ENCODE peak calls at places on chromosome 1, in seven cellular contexts. One of them, this sample, is unnamed.

GRCh38 chr1:43530483-43531452 is at the start of gene PTPRF:
- DNase-seq in CD4-positive, CD25-positive, alpha-beta regulatory T cell: peak
- DNase-seq in fibroblast of lung: peak
- DNase-seq in HAP-1: peak
- DNase-seq in SK-N-SH: peak
- DNase-seq in AG10803: peak
- DNase-seq in body of pancreas: peak
- DNase-seq in this sample: peak

GRCh38 chr1:23791434-23792047 is 596 bp downstream of the LYPLA2 start:
- DNase-seq in SK-N-SH: peak
- DNase-seq in AG10803: no peak
- DNase-seq in body of pancreas: peak
- DNase-seq in fibroblast of lung: no peak
- DNase-seq in CD4-positive, CD25-positive, alpha-beta regulatory T cell: no peak
- DNase-seq in HAP-1: peak
- DNase-seq in this sample: no peak

GRCh38 chr1:154170547-154171221 is 15.8 kb upstream of the NUP210L start:
- DNase-seq in AG10803: no peak
- DNase-seq in HAP-1: no peak
- DNase-seq in fibroblast of lung: no peak
- DNase-seq in SK-N-SH: no peak
- DNase-seq in CD4-positive, CD25-positive, alpha-beta regulatory T cell: no peak
- DNase-seq in body of pancreas: no peak
- DNase-seq in this sample: no peak

GRCh38 chr1:207698822-207699483 is 52.9 kb upstream of the CD46 start:
- DNase-seq in SK-N-SH: peak
- DNase-seq in HAP-1: peak
- DNase-seq in AG10803: peak
- DNase-seq in body of pancreas: peak
- DNase-seq in CD4-positive, CD25-positive, alpha-beta regulatory T cell: no peak
- DNase-seq in fibroblast of lung: peak
- DNase-seq in this sample: peak

GRCh38 chr1:150484861-150485260 is 2.4 kb upstream of the TARS2 start:
- DNase-seq in CD4-positive, CD25-positive, alpha-beta regulatory T cell: no peak
- DNase-seq in AG10803: peak
- DNase-seq in fibroblast of lung: no peak
- DNase-seq in HAP-1: no peak
- DNase-seq in body of pancreas: no peak
- DNase-seq in SK-N-SH: no peak
- DNase-seq in this sample: no peak

GRCh38 chr1:16402742-16403141 is 34.5 kb downstream of the SPATA21 start:
- DNase-seq in body of pancreas: no peak
- DNase-seq in HAP-1: no peak
- DNase-seq in AG10803: no peak
- DNase-seq in CD4-positive, CD25-positive, alpha-beta regulatory T cell: no peak
- DNase-seq in SK-N-SH: no peak
- DNase-seq in fibroblast of lung: no peak
- DNase-seq in this sample: no peak

GRCh38 chr1:43439781-43440180 is 13.9 kb downstream of the HYI start:
- DNase-seq in SK-N-SH: no peak
- DNase-seq in CD4-positive, CD25-positive, alpha-beta regulatory T cell: no peak
- DNase-seq in AG10803: no peak
- DNase-seq in HAP-1: no peak
- DNase-seq in fibroblast of lung: no peak
- DNase-seq in body of pancreas: no peak
- DNase-seq in this sample: no peak

GRCh38 chr1:143611159-143611558 is 360.6 kb downstream of the FAM72C start:
- DNase-seq in SK-N-SH: no peak
- DNase-seq in body of pancreas: no peak
- DNase-seq in fibroblast of lung: no peak
- DNase-seq in CD4-positive, CD25-positive, alpha-beta regulatory T cell: no peak
- DNase-seq in HAP-1: peak
- DNase-seq in AG10803: no peak
- DNase-seq in this sample: no peak

GRCh38 chr1:203359010-203359571 is 8.2 kb upstream of the FMOD start:
- DNase-seq in body of pancreas: no peak
- DNase-seq in SK-N-SH: no peak
- DNase-seq in AG10803: peak
- DNase-seq in fibroblast of lung: peak
- DNase-seq in CD4-positive, CD25-positive, alpha-beta regulatory T cell: no peak
- DNase-seq in HAP-1: no peak
- DNase-seq in this sample: no peak

GRCh38 chr1:211482306-211482705 is 9.7 kb downstream of the RD3 start:
- DNase-seq in SK-N-SH: no peak
- DNase-seq in CD4-positive, CD25-positive, alpha-beta regulatory T cell: no peak
- DNase-seq in body of pancreas: no peak
- DNase-seq in HAP-1: no peak
- DNase-seq in AG10803: no peak
- DNase-seq in fibroblast of lung: no peak
- DNase-seq in this sample: no peak

GRCh38 chr1:76759950-76760349 is 107.3 kb upstream of the ST6GALNAC5 start:
- DNase-seq in HAP-1: no peak
- DNase-seq in fibroblast of lung: peak
- DNase-seq in CD4-positive, CD25-positive, alpha-beta regulatory T cell: no peak
- DNase-seq in AG10803: peak
- DNase-seq in SK-N-SH: peak
- DNase-seq in body of pancreas: peak
- DNase-seq in this sample: peak

GRCh38 chr1:68725353-68725752 is 228.5 kb upstream of the DEPDC1 start:
- DNase-seq in SK-N-SH: peak
- DNase-seq in HAP-1: no peak
- DNase-seq in AG10803: no peak
- DNase-seq in CD4-positive, CD25-positive, alpha-beta regulatory T cell: no peak
- DNase-seq in body of pancreas: peak
- DNase-seq in fibroblast of lung: peak
- DNase-seq in this sample: peak

GRCh38 chr1:34122080-34122479 is 43.0 kb downstream of the CSMD2 start:
- DNase-seq in body of pancreas: no peak
- DNase-seq in HAP-1: no peak
- DNase-seq in AG10803: no peak
- DNase-seq in CD4-positive, CD25-positive, alpha-beta regulatory T cell: no peak
- DNase-seq in SK-N-SH: no peak
- DNase-seq in fibroblast of lung: no peak
- DNase-seq in this sample: no peak

GRCh38 chr1:235637756-235638155 is 11.8 kb downstream of the GNG4 start:
- DNase-seq in HAP-1: no peak
- DNase-seq in AG10803: no peak
- DNase-seq in fibroblast of lung: no peak
- DNase-seq in CD4-positive, CD25-positive, alpha-beta regulatory T cell: no peak
- DNase-seq in body of pancreas: no peak
- DNase-seq in SK-N-SH: no peak
- DNase-seq in this sample: no peak

GRCh38 chr1:5279127-5279526 is 624.7 kb downstream of the AJAP1 start:
- DNase-seq in body of pancreas: no peak
- DNase-seq in HAP-1: no peak
- DNase-seq in fibroblast of lung: no peak
- DNase-seq in SK-N-SH: no peak
- DNase-seq in AG10803: no peak
- DNase-seq in CD4-positive, CD25-positive, alpha-beta regulatory T cell: no peak
- DNase-seq in this sample: no peak

GRCh38 chr1:244854865-244855578 is 9.3 kb downstream of the HNRNPU start:
- DNase-seq in CD4-positive, CD25-positive, alpha-beta regulatory T cell: no peak
- DNase-seq in body of pancreas: no peak
- DNase-seq in HAP-1: no peak
- DNase-seq in AG10803: no peak
- DNase-seq in SK-N-SH: no peak
- DNase-seq in fibroblast of lung: no peak
- DNase-seq in this sample: no peak

GRCh38 chr1:88773540-88774150 is 89.6 kb downstream of the PKN2 start:
- DNase-seq in body of pancreas: no peak
- DNase-seq in HAP-1: no peak
- DNase-seq in CD4-positive, CD25-positive, alpha-beta regulatory T cell: no peak
- DNase-seq in fibroblast of lung: peak
- DNase-seq in SK-N-SH: no peak
- DNase-seq in AG10803: peak
- DNase-seq in this sample: no peak

GRCh38 chr1:155003227-155003765 is 694 bp downstream of the ZBTB7B start:
- DNase-seq in SK-N-SH: peak
- DNase-seq in fibroblast of lung: peak
- DNase-seq in body of pancreas: peak
- DNase-seq in AG10803: no peak
- DNase-seq in HAP-1: peak
- DNase-seq in CD4-positive, CD25-positive, alpha-beta regulatory T cell: peak
- DNase-seq in this sample: peak

DNA sequence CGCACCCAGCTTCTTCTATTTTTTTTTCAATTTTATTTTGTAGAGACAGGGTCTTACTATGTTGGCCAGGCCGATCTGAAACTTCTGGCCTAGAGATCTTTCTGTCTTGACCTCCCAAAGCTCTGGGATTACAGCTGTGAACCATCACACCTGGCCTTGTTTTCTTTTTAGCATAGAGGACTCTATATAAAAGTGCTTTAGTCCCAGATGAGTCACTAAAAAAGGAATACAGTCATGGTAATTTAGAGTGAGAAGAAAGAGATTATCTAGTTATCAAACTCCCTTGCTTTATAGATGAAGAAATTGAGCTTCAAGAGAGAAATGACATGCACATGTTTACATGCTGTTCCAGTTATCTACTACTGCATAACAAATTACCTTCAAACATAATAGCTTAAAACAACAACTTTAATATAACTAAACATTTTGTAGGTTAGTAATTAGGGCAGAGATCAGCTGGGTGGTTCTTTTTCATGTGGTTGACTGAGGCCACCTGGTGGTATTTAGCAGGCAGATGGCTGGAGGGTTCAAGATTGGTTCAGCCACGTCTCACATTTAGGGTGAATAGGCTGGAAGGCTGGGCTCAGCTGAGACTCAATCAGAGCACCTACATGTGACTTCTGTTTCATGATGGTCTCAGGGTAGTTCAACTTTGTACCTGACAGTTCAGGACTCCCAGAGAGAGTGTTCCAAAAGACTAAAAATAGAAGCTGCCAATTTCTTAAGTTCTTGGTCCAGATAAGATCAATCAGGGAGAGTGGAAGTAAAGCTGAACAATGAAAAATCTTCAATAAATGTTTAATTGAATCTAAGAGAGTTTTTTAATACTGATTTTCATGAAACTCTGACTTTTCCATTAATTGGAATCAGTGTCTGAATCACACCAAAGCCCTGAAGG is 16.9 kb upstream of the MTF2 start:
- DNase-seq in body of pancreas: peak
- DNase-seq in fibroblast of lung: peak
- DNase-seq in AG10803: no peak
- DNase-seq in CD4-positive, CD25-positive, alpha-beta regulatory T cell: peak
- DNase-seq in SK-N-SH: peak
- DNase-seq in HAP-1: peak
- DNase-seq in this sample: peak
- H3K4me3 ChIP-seq in body of pancreas: no peak
- H3K4me3 ChIP-seq in fibroblast of lung: no peak
- H3K4me3 ChIP-seq in AG10803: no peak
- H3K4me3 ChIP-seq in CD4-positive, CD25-positive, alpha-beta regulatory T cell: no peak
- H3K4me3 ChIP-seq in SK-N-SH: no peak
- H3K4me3 ChIP-seq in HAP-1: no peak
- H3K4me3 ChIP-seq in this sample: no peak

DNA sequence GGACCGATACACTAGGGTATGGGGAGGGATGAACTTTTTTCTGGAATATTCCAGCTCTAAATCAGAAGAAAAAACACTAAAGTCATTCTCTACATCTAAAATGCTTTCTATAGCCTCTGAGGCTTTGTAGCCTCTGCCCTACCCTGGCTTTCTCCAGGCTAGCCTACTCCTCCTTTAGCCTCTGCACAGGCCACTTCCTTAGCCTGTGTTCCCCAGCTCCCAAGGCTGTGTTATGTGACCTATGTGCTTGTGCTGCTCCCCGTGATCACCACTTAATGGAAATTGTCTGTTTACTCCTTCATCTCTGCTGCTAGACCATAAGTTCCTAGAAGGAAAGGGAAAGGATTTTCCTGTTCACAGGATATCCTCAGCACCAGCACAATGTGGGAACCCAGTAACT is 92.8 kb downstream of the SEC16B start:
- DNase-seq in body of pancreas: no peak
- DNase-seq in SK-N-SH: no peak
- DNase-seq in HAP-1: no peak
- DNase-seq in AG10803: no peak
- DNase-seq in CD4-positive, CD25-positive, alpha-beta regulatory T cell: no peak
- DNase-seq in fibroblast of lung: no peak
- DNase-seq in this sample: no peak
- H3K4me3 ChIP-seq in body of pancreas: no peak
- H3K4me3 ChIP-seq in SK-N-SH: no peak
- H3K4me3 ChIP-seq in HAP-1: no peak
- H3K4me3 ChIP-seq in AG10803: no peak
- H3K4me3 ChIP-seq in CD4-positive, CD25-positive, alpha-beta regulatory T cell: no peak
- H3K4me3 ChIP-seq in fibroblast of lung: no peak
- H3K4me3 ChIP-seq in this sample: no peak

GRCh38 chr1:237788069-237788468 is 102.7 kb downstream of the ZP4 start:
- DNase-seq in AG10803: no peak
- DNase-seq in fibroblast of lung: no peak
- DNase-seq in HAP-1: no peak
- DNase-seq in CD4-positive, CD25-positive, alpha-beta regulatory T cell: no peak
- DNase-seq in SK-N-SH: no peak
- DNase-seq in body of pancreas: no peak
- DNase-seq in this sample: no peak
- H3K4me3 ChIP-seq in AG10803: no peak
- H3K4me3 ChIP-seq in fibroblast of lung: no peak
- H3K4me3 ChIP-seq in HAP-1: no peak
- H3K4me3 ChIP-seq in CD4-positive, CD25-positive, alpha-beta regulatory T cell: no peak
- H3K4me3 ChIP-seq in SK-N-SH: no peak
- H3K4me3 ChIP-seq in body of pancreas: no peak
- H3K4me3 ChIP-seq in this sample: no peak

GRCh38 chr1:81799939-81800740 is 594 bp upstream of the ADGRL2 start:
- DNase-seq in fibroblast of lung: peak
- DNase-seq in SK-N-SH: peak
- DNase-seq in CD4-positive, CD25-positive, alpha-beta regulatory T cell: no peak
- DNase-seq in body of pancreas: peak
- DNase-seq in HAP-1: peak
- DNase-seq in AG10803: peak
- DNase-seq in this sample: peak

GRCh38 chr1:81801834-81802531 is 1.2 kb downstream of the ADGRL2 start:
- DNase-seq in CD4-positive, CD25-positive, alpha-beta regulatory T cell: no peak
- DNase-seq in body of pancreas: peak
- DNase-seq in fibroblast of lung: peak
- DNase-seq in SK-N-SH: peak
- DNase-seq in HAP-1: peak
- DNase-seq in AG10803: peak
- DNase-seq in this sample: peak

GRCh38 chr1:81801032-81801833 is 499 bp downstream of the ADGRL2 start:
- DNase-seq in fibroblast of lung: peak
- DNase-seq in body of pancreas: peak
- DNase-seq in SK-N-SH: peak
- DNase-seq in CD4-positive, CD25-positive, alpha-beta regulatory T cell: no peak
- DNase-seq in HAP-1: peak
- DNase-seq in AG10803: peak
- DNase-seq in this sample: peak

GRCh38 chr1:81802601-81803422 is 2.1 kb downstream of the ADGRL2 start:
- DNase-seq in body of pancreas: peak
- DNase-seq in fibroblast of lung: peak
- DNase-seq in AG10803: peak
- DNase-seq in CD4-positive, CD25-positive, alpha-beta regulatory T cell: no peak
- DNase-seq in HAP-1: peak
- DNase-seq in SK-N-SH: peak
- DNase-seq in this sample: peak

DNA sequence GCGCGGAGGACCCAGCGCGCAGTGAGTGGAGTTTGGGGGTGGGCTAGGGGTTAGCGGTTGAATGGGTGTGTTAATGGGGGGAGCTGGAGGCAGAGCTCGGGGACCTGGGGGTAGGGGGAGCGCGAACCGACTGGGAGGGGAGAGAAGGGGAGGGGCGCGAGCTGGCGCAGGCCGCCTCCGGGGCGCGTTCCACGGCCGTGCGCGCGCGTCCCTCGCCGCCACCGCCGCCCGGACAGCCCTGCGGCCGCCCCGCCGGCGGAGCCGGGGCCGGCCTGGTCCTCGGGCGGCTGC is at the start of gene ADGRL2:
- DNase-seq in HAP-1: no peak
- DNase-seq in CD4-positive, CD25-positive, alpha-beta regulatory T cell: no peak
- DNase-seq in AG10803: no peak
- DNase-seq in SK-N-SH: peak
- DNase-seq in body of pancreas: no peak
- DNase-seq in fibroblast of lung: no peak
- DNase-seq in this sample: no peak
- H3K4me3 ChIP-seq in HAP-1: peak
- H3K4me3 ChIP-seq in CD4-positive, CD25-positive, alpha-beta regulatory T cell: no peak
- H3K4me3 ChIP-seq in AG10803: peak
- H3K4me3 ChIP-seq in SK-N-SH: peak
- H3K4me3 ChIP-seq in body of pancreas: peak
- H3K4me3 ChIP-seq in fibroblast of lung: peak
- H3K4me3 ChIP-seq in this sample: peak